ENCODE peak calls at places on chromosomes 16 and 17, in four cellular contexts. One of them, this sample, is unnamed. For H3K27me3, the result is how much of the 10 kb centered on the place peaks cover.

GRCh38 chr17:76843703-76844484 is 24.3 kb upstream of the MGAT5B start:
- DNase-seq in adrenal gland: no peak
- DNase-seq in dorsolateral prefrontal cortex: no peak
- DNase-seq in breast epithelium: no peak
- DNase-seq in this sample: peak

GRCh38 chr16:87710887-87711286 is 54.9 kb downstream of the KLHDC4 start:
- DNase-seq in breast epithelium: no peak
- DNase-seq in dorsolateral prefrontal cortex: no peak
- DNase-seq in adrenal gland: no peak
- DNase-seq in this sample: no peak

GRCh38 chr17:7632492-7632894 is 2.6 kb downstream of the SHBG start:
- DNase-seq in breast epithelium: no peak
- DNase-seq in adrenal gland: peak
- DNase-seq in dorsolateral prefrontal cortex: no peak
- DNase-seq in this sample: peak

GRCh38 chr17:10600551-10600950 is 51.1 kb upstream of the MYH2 start:
- DNase-seq in adrenal gland: no peak
- DNase-seq in dorsolateral prefrontal cortex: no peak
- DNase-seq in breast epithelium: no peak
- DNase-seq in this sample: no peak

GRCh38 chr16:14071576-14072271 is 605 bp downstream of the MRTFB start:
- DNase-seq in dorsolateral prefrontal cortex: no peak
- DNase-seq in adrenal gland: no peak
- DNase-seq in breast epithelium: no peak
- DNase-seq in this sample: peak

GRCh38 chr17:58313815-58314705 is 14.5 kb downstream of the TSPOAP1 start:
- DNase-seq in adrenal gland: no peak
- DNase-seq in breast epithelium: no peak
- DNase-seq in dorsolateral prefrontal cortex: no peak
- DNase-seq in this sample: peak

GRCh38 chr17:56314026-56314425 is 160.8 kb downstream of the ANKFN1 start:
- DNase-seq in adrenal gland: no peak
- DNase-seq in breast epithelium: no peak
- DNase-seq in dorsolateral prefrontal cortex: no peak
- DNase-seq in this sample: no peak

GRCh38 chr16:35642322-35642835 is 2183.0 kb downstream of the TP53TG3F start:
- DNase-seq in dorsolateral prefrontal cortex: no peak
- DNase-seq in breast epithelium: no peak
- DNase-seq in adrenal gland: no peak
- DNase-seq in this sample: no peak

GRCh38 chr16:19520861-19521331 is 1.0 kb downstream of the GDE1 start:
- DNase-seq in adrenal gland: peak
- DNase-seq in dorsolateral prefrontal cortex: no peak
- DNase-seq in breast epithelium: no peak
- DNase-seq in this sample: no peak

GRCh38 chr17:57911834-57912673 is 43.2 kb downstream of the CUEDC1 start:
- DNase-seq in adrenal gland: peak
- DNase-seq in dorsolateral prefrontal cortex: peak
- DNase-seq in breast epithelium: peak
- DNase-seq in this sample: no peak

GRCh38 chr17:45732926-45733505 is 51.1 kb upstream of the CRHR1 start:
- DNase-seq in dorsolateral prefrontal cortex: no peak
- DNase-seq in adrenal gland: no peak
- DNase-seq in breast epithelium: no peak
- DNase-seq in this sample: no peak

GRCh38 chr17:75504347-75505151 is 10.8 kb downstream of the CASKIN2 start:
- DNase-seq in breast epithelium: no peak
- DNase-seq in dorsolateral prefrontal cortex: no peak
- DNase-seq in adrenal gland: peak
- DNase-seq in this sample: peak

GRCh38 chr17:62676952-62677596 is 49.6 kb downstream of the MRC2 start:
- DNase-seq in breast epithelium: no peak
- DNase-seq in adrenal gland: no peak
- DNase-seq in dorsolateral prefrontal cortex: no peak
- DNase-seq in this sample: peak

GRCh38 chr17:323721-324139 is 28.9 kb downstream of the RPH3AL start:
- DNase-seq in dorsolateral prefrontal cortex: no peak
- DNase-seq in adrenal gland: no peak
- DNase-seq in breast epithelium: no peak
- DNase-seq in this sample: peak

GRCh38 chr16:56450275-56450889 is 750 bp downstream of the NUDT21 start:
- DNase-seq in dorsolateral prefrontal cortex: no peak
- DNase-seq in breast epithelium: no peak
- DNase-seq in adrenal gland: no peak
- DNase-seq in this sample: peak

GRCh38 chr17:794876-795275 is 12.7 kb downstream of the MRM3 start:
- DNase-seq in breast epithelium: peak
- DNase-seq in adrenal gland: peak
- DNase-seq in dorsolateral prefrontal cortex: peak
- DNase-seq in this sample: peak

GRCh38 chr17:75485688-75486087 is 29.3 kb downstream of the TMEM94 start:
- DNase-seq in adrenal gland: no peak
- DNase-seq in breast epithelium: no peak
- DNase-seq in dorsolateral prefrontal cortex: no peak
- DNase-seq in this sample: peak

GRCh38 chr16:77211880-77212735 is 12.9 kb downstream of the SYCE1L start:
- DNase-seq in breast epithelium: peak
- DNase-seq in dorsolateral prefrontal cortex: no peak
- DNase-seq in adrenal gland: peak
- DNase-seq in this sample: peak

GRCh38 chr17:76246080-76247066 is 6.1 kb upstream of the RNF157 start:
- DNase-seq in dorsolateral prefrontal cortex: no peak
- DNase-seq in adrenal gland: no peak
- DNase-seq in breast epithelium: no peak
- DNase-seq in this sample: no peak

GRCh38 chr17:15351925-15352324 is 10.5 kb upstream of the TEKT3 start:
- DNase-seq in breast epithelium: no peak
- DNase-seq in adrenal gland: peak
- DNase-seq in dorsolateral prefrontal cortex: no peak
- DNase-seq in this sample: peak

GRCh38 chr17:33964344-33964979 is 290.6 kb upstream of the CCL2 start:
- DNase-seq in dorsolateral prefrontal cortex: no peak
- DNase-seq in adrenal gland: no peak
- DNase-seq in breast epithelium: no peak
- DNase-seq in this sample: no peak

GRCh38 chr17:21538615-21539014 is 153.7 kb upstream of the KCNJ18 start:
- DNase-seq in dorsolateral prefrontal cortex: no peak
- DNase-seq in adrenal gland: no peak
- DNase-seq in breast epithelium: no peak
- DNase-seq in this sample: no peak

GRCh38 chr16:69187891-69188451 is 1.0 kb downstream of the SNTB2 start:
- DNase-seq in breast epithelium: no peak
- DNase-seq in dorsolateral prefrontal cortex: no peak
- DNase-seq in adrenal gland: peak
- DNase-seq in this sample: no peak

GRCh38 chr16:73171380-73171779 is 123.5 kb upstream of the ZFHX3 start:
- DNase-seq in breast epithelium: no peak
- DNase-seq in dorsolateral prefrontal cortex: no peak
- DNase-seq in adrenal gland: no peak
- DNase-seq in this sample: no peak

GRCh38 chr17:73879987-73880386 is 235.7 kb upstream of the SDK2 start:
- DNase-seq in breast epithelium: no peak
- DNase-seq in adrenal gland: no peak
- DNase-seq in dorsolateral prefrontal cortex: no peak
- DNase-seq in this sample: no peak

GRCh38 chr16:1442697-1443096 is 1.7 kb downstream of the CCDC154 start:
- DNase-seq in adrenal gland: no peak
- DNase-seq in dorsolateral prefrontal cortex: no peak
- DNase-seq in breast epithelium: no peak
- DNase-seq in this sample: no peak

GRCh38 chr17:57544834-57545463 is 200.2 kb downstream of the CCDC182 start:
- DNase-seq in breast epithelium: no peak
- DNase-seq in dorsolateral prefrontal cortex: no peak
- DNase-seq in adrenal gland: no peak
- DNase-seq in this sample: no peak

GRCh38 chr16:23408242-23409201 is 44.5 kb downstream of the COG7 start:
- DNase-seq in breast epithelium: no peak
- DNase-seq in dorsolateral prefrontal cortex: no peak
- DNase-seq in adrenal gland: no peak
- DNase-seq in this sample: peak

GRCh38 chr17:75096082-75096625 is 8.4 kb downstream of the SLC16A5 start:
- DNase-seq in dorsolateral prefrontal cortex: no peak
- DNase-seq in adrenal gland: peak
- DNase-seq in breast epithelium: peak
- DNase-seq in this sample: peak

GRCh38 chr16:82867425-82867824 is 240.7 kb downstream of the CDH13 start:
- DNase-seq in breast epithelium: no peak
- DNase-seq in dorsolateral prefrontal cortex: no peak
- DNase-seq in adrenal gland: peak
- DNase-seq in this sample: no peak

GRCh38 chr16:75552951-75553350 is 3.1 kb downstream of the TMEM231 start:
- DNase-seq in adrenal gland: no peak
- DNase-seq in breast epithelium: no peak
- DNase-seq in dorsolateral prefrontal cortex: no peak
- DNase-seq in this sample: no peak

GRCh38 chr16:49491736-49492089 is 118.1 kb downstream of the C16orf78 start:
- DNase-seq in breast epithelium: peak
- DNase-seq in adrenal gland: peak
- DNase-seq in dorsolateral prefrontal cortex: no peak
- DNase-seq in this sample: no peak

GRCh38 chr17:3990391-3991127 is 26.3 kb upstream of the ATP2A3 start:
- DNase-seq in breast epithelium: no peak
- DNase-seq in adrenal gland: no peak
- DNase-seq in dorsolateral prefrontal cortex: no peak
- DNase-seq in this sample: peak

GRCh38 chr16:55136356-55136755 is 187.6 kb upstream of the IRX6 start:
- DNase-seq in breast epithelium: no peak
- DNase-seq in dorsolateral prefrontal cortex: no peak
- DNase-seq in adrenal gland: no peak
- DNase-seq in this sample: no peak

GRCh38 chr16:78773316-78773715 is 673.9 kb downstream of the WWOX start:
- DNase-seq in breast epithelium: no peak
- DNase-seq in adrenal gland: no peak
- DNase-seq in dorsolateral prefrontal cortex: no peak
- DNase-seq in this sample: no peak

GRCh38 chr17:7587420-7587786 is 2.5 kb downstream of the SOX15 start:
- DNase-seq in breast epithelium: no peak
- DNase-seq in dorsolateral prefrontal cortex: no peak
- DNase-seq in adrenal gland: no peak
- DNase-seq in this sample: peak

DNA sequence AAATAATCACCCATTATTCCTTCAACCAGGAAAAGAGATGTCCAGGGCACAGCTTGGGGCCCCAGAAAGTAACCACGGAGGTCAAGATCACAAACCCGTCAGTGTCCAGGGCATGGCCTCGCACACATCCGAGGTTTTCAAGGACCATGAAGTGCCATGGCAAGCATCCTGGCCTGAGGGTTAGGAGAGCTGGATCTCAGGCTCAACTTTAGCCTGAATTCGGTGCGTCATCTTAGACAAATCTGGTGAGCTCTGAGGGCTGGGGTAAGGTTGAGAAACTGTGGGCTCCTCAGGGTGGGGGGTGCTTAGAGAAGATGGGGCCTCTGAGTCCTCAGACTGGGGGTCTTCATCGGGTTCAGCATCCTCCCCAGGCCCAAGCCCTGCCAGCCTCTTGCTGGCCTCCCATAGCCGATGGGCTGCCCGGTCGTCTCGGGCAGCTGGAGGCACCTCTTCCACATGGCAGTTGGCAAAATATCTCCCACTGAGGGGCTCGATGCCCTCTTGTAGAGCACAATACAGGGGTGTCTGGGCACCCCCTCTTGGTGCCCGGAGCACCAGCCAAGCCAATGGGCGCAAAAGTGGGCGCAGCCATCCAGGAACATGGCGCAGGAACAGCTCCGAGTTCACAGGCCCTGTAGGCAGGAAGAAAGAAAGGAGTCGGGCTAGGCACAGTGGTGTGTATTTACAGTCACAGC is 875 bp upstream of the FLOT2 start:
- DNase-seq in dorsolateral prefrontal cortex: no peak
- DNase-seq in breast epithelium: no peak
- DNase-seq in adrenal gland: no peak
- DNase-seq in this sample: peak
- H3K4me3 ChIP-seq in dorsolateral prefrontal cortex: peak
- H3K4me3 ChIP-seq in breast epithelium: no peak
- H3K4me3 ChIP-seq in adrenal gland: no peak
- H3K4me3 ChIP-seq in this sample: peak

GRCh38 chr17:9054146-9054545 is 32.8 kb downstream of the NTN1 start:
- DNase-seq in adrenal gland: no peak
- DNase-seq in breast epithelium: no peak
- DNase-seq in dorsolateral prefrontal cortex: no peak
- DNase-seq in this sample: no peak

GRCh38 chr17:9052921-9053320 is 31.6 kb downstream of the NTN1 start:
- DNase-seq in adrenal gland: no peak
- DNase-seq in breast epithelium: no peak
- DNase-seq in dorsolateral prefrontal cortex: no peak
- DNase-seq in this sample: no peak

GRCh38 chr17:9051561-9051960 is 30.3 kb downstream of the NTN1 start:
- DNase-seq in breast epithelium: no peak
- DNase-seq in dorsolateral prefrontal cortex: no peak
- DNase-seq in adrenal gland: no peak
- DNase-seq in this sample: no peak

GRCh38 chr17:9054611-9055010 is 33.3 kb downstream of the NTN1 start:
- DNase-seq in dorsolateral prefrontal cortex: no peak
- DNase-seq in adrenal gland: no peak
- DNase-seq in breast epithelium: no peak
- DNase-seq in this sample: no peak

GRCh38 chr17:9053406-9053805 is 32.1 kb downstream of the NTN1 start:
- DNase-seq in breast epithelium: no peak
- DNase-seq in dorsolateral prefrontal cortex: no peak
- DNase-seq in adrenal gland: no peak
- DNase-seq in this sample: no peak
- H3K27me3 ChIP-seq in breast epithelium: under half
- H3K27me3 ChIP-seq in dorsolateral prefrontal cortex: under half
- H3K27me3 ChIP-seq in adrenal gland: under half
- H3K27me3 ChIP-seq in this sample: under half

GRCh38 chr16:53457670-53458069 is 23.4 kb downstream of the RBL2 start:
- DNase-seq in adrenal gland: no peak
- DNase-seq in dorsolateral prefrontal cortex: no peak
- DNase-seq in breast epithelium: no peak
- DNase-seq in this sample: no peak
- H3K4me3 ChIP-seq in adrenal gland: no peak
- H3K4me3 ChIP-seq in dorsolateral prefrontal cortex: no peak
- H3K4me3 ChIP-seq in breast epithelium: no peak
- H3K4me3 ChIP-seq in this sample: no peak

DNA sequence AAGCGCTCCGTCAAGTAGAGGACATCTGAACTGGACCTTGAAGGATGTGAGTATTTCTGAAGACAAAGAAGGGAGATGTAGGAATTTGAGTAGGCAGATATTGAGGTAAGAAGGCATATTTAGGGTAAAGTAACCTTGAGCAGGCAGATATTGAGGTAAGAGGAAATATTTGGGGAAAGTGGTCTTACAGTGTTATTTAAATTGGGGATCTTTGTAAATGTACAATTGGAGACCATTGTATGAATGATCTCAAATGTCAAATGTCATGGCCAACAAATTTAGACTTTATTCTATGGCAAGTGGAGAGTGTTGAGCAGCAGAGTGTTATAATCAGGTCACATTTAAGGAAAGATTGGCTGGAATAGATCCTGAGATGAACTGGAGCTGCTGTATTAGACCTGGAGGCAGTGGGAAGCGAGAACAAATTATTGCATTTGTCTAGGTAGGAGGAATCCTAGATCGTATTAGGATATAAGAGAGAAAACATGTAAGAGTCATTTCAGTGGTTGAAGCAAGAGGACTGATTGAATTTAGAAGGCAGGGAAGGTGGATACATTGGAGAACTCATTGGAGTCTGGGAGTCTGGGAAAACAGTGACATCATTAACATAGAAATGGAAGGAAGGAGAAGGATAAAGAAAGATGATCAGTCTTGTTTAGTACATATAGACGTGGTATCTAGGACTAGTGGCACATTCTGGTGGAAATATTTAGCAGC is 165.6 kb downstream of the MAP2K6 start:
- DNase-seq in breast epithelium: no peak
- DNase-seq in dorsolateral prefrontal cortex: no peak
- DNase-seq in adrenal gland: no peak
- DNase-seq in this sample: no peak
- H3K27me3 ChIP-seq in breast epithelium: under half
- H3K27me3 ChIP-seq in dorsolateral prefrontal cortex: under half
- H3K27me3 ChIP-seq in adrenal gland: under half
- H3K27me3 ChIP-seq in this sample: under half

This sample was measured in osteoblast.